ENCODE peak calls at places on chromosomes 6 and 20, in four cellular contexts. R is hepatocyte, J is fibroblast of lung, C is uterus. Y is an unnamed sample. For H3K36me3, the result is how much of the 10 kb centered on the place peaks cover.

GRCh38 chr20:56592817-56593216 is 36.3 kb upstream of the TFAP2C start:
- DNase-seq in R (no peak), J (no peak), C (no peak), Y (no peak)

GRCh38 chr6:29531668-29532067 is 27.9 kb downstream of the UBD start:
- DNase-seq in R (no peak), J (no peak), C (no peak), Y (no peak)

GRCh38 chr6:46269447-46270229 is 98.9 kb upstream of the ENPP5 start:
- DNase-seq in J (no peak), R (no peak), C (peak), Y (no peak)

GRCh38 chr6:142857609-142858195 is 87.3 kb downstream of the HIVEP2 start:
- DNase-seq in J (no peak), R (no peak), C (no peak), Y (no peak)

GRCh38 chr20:17614176-17614811 is 44.4 kb downstream of the DSTN start:
- DNase-seq in C (peak), J (peak), R (peak), Y (no peak)

GRCh38 chr6:139257821-139258398 is 33.9 kb downstream of the TXLNB start:
- DNase-seq in R (no peak), C (no peak), J (no peak), Y (no peak)

GRCh38 chr6:89079611-89080213 is 839 bp upstream of the PNRC1 start:
- DNase-seq in J (peak), R (peak), C (peak), Y (no peak)

GRCh38 chr20:61696181-61696735 is 369.4 kb downstream of the TAF4 start:
- DNase-seq in R (no peak), J (no peak), C (no peak), Y (no peak)

GRCh38 chr6:36204068-36204753 is 7.7 kb downstream of the BRPF3 start:
- DNase-seq in R (no peak), C (no peak), J (no peak), Y (no peak)

GRCh38 chr20:53834044-53834442 is 236.4 kb downstream of the BCAS1 start:
- DNase-seq in R (no peak), J (peak), C (no peak), Y (no peak)

GRCh38 chr6:149474108-149474935 is 10.5 kb downstream of the ZC3H12D start:
- DNase-seq in R (no peak), J (no peak), C (no peak), Y (no peak)

GRCh38 chr20:1975251-1975650 is 18.6 kb downstream of the PDYN start:
- DNase-seq in R (no peak), C (no peak), J (no peak), Y (no peak)

GRCh38 chr6:31307669-31308049 is 35.8 kb upstream of the HLA-C start:
- DNase-seq in C (no peak), R (no peak), J (no peak), Y (no peak)

GRCh38 chr20:49230021-49230420 is 10.8 kb downstream of the DDX27 start:
- DNase-seq in R (no peak), C (no peak), J (no peak), Y (no peak)

GRCh38 chr20:7540923-7541322 is 399.3 kb downstream of the HAO1 start:
- DNase-seq in R (no peak), C (no peak), J (peak), Y (no peak)

GRCh38 chr20:51221791-51222408 is 199.0 kb upstream of the KCNG1 start:
- DNase-seq in C (no peak), J (no peak), R (peak), Y (no peak)

GRCh38 chr20:4225778-4226177 is 210.4 kb upstream of the RNF24 start:
- DNase-seq in C (peak), R (peak), J (peak), Y (peak)

GRCh38 chr6:80454661-80455365 is 348.3 kb downstream of the BCKDHB start:
- DNase-seq in C (no peak), J (peak), R (no peak), Y (no peak)

GRCh38 chr6:105849741-105850140 is 236.4 kb upstream of the PRDM1 start:
- DNase-seq in R (no peak), C (no peak), J (peak), Y (no peak)

GRCh38 chr6:149450679-149451360 is 34.0 kb downstream of the ZC3H12D start:
- DNase-seq in J (peak), R (peak), C (no peak), Y (no peak)

GRCh38 chr6:8579372-8579771 is 144.0 kb upstream of the SLC35B3 start:
- DNase-seq in J (peak), C (no peak), R (no peak), Y (no peak)

GRCh38 chr6:106642476-106642875 is 13.1 kb downstream of the QRSL1 start:
- DNase-seq in J (no peak), R (no peak), C (no peak), Y (no peak)

GRCh38 chr6:63635165-63635562 is 438 bp upstream of the PHF3 start:
- DNase-seq in C (no peak), J (no peak), R (no peak), Y (no peak)

GRCh38 chr6:137493218-137494038 is 766 bp downstream of the OLIG3 start:
- DNase-seq in R (no peak), J (no peak), C (no peak), Y (no peak)

GRCh38 chr20:59192533-59192896 is 28.9 kb downstream of the ZNF831 start:
- DNase-seq in J (no peak), C (no peak), R (no peak), Y (no peak)

GRCh38 chr20:25083773-25084615 is 2.1 kb upstream of the VSX1 start:
- DNase-seq in J (no peak), C (no peak), R (peak), Y (no peak)

GRCh38 chr20:10060223-10060622 is 25.4 kb downstream of the ANKEF1 start:
- DNase-seq in J (peak), R (no peak), C (no peak), Y (no peak)

GRCh38 chr6:15431762-15432495 is 186.1 kb downstream of the JARID2 start:
- DNase-seq in C (no peak), J (peak), R (peak), Y (no peak)

GRCh38 chr6:7726416-7727149 is 684 bp downstream of the BMP6 start:
- DNase-seq in C (no peak), R (peak), J (no peak), Y (no peak)

GRCh38 chr20:45432294-45432693 is 16.4 kb downstream of the PIGT start:
- DNase-seq in J (no peak), R (no peak), C (no peak), Y (no peak)

GRCh38 chr6:51893356-51893755 is 194.1 kb downstream of the PKHD1 start:
- DNase-seq in C (no peak), J (peak), R (no peak), Y (peak)

GRCh38 chr20:62829231-62830230 is 12.7 kb downstream of the COL9A3 start:
- DNase-seq in R (no peak), C (no peak), J (no peak), Y (no peak)

GRCh38 chr6:49666480-49666879 is 29.8 kb upstream of the RHAG start:
- DNase-seq in J (no peak), R (no peak), C (no peak), Y (no peak)

GRCh38 chr20:62679978-62680589 is 28.6 kb upstream of the NTSR1 start:
- DNase-seq in R (no peak), J (no peak), C (no peak), Y (no peak)

GRCh38 chr20:24781061-24781980 is 167.7 kb upstream of the CST7 start:
- DNase-seq in J (peak), C (no peak), R (peak), Y (no peak)

DNA sequence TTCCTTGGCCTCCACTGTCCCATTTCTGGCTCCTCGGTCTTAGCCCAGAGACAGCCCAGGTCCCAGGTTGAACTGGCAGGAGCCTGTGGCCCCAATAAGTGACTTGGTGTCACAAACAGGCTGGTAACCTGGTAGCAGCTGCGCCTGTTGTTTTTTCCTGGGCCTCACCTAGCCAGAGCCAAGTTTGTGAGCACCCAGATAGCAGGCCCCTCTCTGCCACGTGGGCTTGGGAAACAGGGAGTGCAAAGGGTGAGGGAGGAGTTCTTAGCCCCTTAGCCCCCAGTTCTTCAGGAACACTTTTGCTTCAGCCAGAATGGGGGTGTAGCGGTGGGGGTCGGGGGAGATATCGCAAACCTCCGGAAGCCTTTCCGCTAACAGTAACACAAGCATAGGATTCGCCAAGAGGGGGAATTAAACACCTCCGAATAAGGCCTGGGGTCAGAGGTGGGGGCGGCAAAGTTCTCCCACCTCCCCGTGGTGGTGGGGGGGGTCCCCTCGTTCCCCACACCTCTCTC is 760 bp downstream of the C6orf132 start:
- DNase-seq in C (no peak), J (no peak), R (peak), Y (no peak)
- H3K4me3 ChIP-seq in C (no peak), J (peak), R (peak), Y (peak)

GRCh38 chr20:43057317-43057716 is 132.4 kb downstream of the PTPRT start:
- DNase-seq in J (no peak), R (no peak), C (no peak), Y (no peak)
- TF ChIP-seq CTCF in J (no peak), R (no peak), C (no peak), Y (no peak)

DNA sequence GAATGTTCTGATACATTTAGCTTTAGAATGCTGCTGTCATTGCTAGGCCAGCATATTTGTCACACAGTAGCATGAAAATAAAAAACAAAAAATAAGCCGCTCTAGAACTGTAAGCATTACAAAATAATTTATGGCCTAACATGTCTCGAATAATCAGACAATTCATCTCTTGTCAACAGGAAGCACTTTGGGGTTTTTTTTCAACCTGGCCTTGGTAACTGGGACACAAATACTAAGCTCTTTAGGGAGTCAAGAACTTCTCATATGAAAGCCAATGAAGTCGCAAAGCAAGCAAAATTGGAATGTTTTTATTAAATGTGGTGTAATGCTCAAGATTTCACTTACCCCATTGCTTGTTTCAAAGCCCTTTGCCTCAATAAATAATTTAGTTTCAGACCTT is 115.8 kb downstream of the PHACTR1 start:
- DNase-seq in J (no peak), R (no peak), C (no peak), Y (no peak)
- H3K36me3 ChIP-seq in J (under half), R (under half), C (under half), Y (under half)

DNA sequence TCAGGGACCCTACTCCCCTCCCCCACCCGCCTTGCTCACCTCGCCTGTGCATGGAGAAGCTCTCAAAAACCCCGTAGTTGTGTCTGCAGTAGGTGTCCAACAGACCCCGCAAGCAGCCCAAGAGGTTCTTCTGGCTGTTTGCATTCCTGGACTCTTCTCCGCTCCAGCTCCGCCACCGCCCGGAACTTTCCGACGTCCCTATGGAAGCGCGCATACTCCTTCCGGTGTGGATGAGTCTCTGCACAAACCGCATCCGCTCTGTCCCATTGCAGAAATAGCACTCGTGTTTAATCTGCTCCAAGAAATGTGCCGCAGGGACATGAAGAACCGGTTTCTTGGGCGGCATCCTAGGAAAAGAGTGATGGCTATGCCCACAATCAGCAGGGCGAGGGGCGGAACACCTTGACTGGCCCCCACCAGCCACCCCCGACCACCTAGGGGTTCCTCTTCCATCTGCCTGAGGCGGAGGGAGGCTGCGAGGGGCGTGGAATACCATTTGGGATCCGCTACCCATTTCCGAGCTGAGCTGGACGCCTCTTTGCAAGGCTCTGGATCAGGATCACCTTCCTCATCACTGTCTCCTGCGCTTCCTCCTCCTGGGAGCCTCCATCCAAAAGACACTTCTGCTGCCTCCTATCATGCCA is 20.2 kb downstream of the HLA-DRA start:
- DNase-seq in J (no peak), R (no peak), C (no peak), Y (no peak)
- H3K4me3 ChIP-seq in J (peak), R (no peak), C (no peak), Y (peak)

DNA sequence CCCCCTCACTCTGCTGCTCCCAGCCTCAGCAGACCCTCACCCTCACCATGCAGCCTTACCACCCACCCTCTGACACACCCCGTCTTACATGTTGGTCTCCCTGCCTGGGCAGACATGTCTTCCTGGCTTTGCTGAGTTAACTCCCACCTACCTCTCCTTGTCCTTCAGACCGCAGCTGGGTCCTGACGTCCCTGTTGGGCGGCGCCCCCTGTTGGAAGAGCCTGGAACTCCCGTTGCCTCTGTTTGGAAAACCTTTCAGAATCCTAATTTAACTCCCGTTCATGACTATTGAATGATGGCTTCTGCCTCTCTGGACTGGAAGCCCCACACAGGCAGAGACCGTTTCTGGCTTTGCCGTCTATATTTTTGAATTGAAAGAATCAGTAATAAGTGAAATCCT is 245.1 kb downstream of the MYLK4 start:
- DNase-seq in R (no peak), C (no peak), J (no peak), Y (no peak)
- TF ChIP-seq CTCF in R (peak), C (no peak), J (peak), Y (peak)

GRCh38 chr20:63940472-63941266 is 15.5 kb downstream of the UCKL1 start:
- DNase-seq in C (no peak), R (no peak), J (no peak), Y (no peak)
- H3K36me3 ChIP-seq in C (under half), R (under half), J (under half), Y (under half)

GRCh38 chr6:108175176-108175591 is 9.4 kb downstream of the NR2E1 start:
- DNase-seq in R (no peak), C (no peak), J (no peak), Y (no peak)

GRCh38 chr6:108174371-108175175 is 8.8 kb downstream of the NR2E1 start:
- DNase-seq in C (no peak), R (peak), J (peak), Y (no peak)

GRCh38 chr6:108171918-108172516 is 6.2 kb downstream of the NR2E1 start:
- DNase-seq in C (no peak), J (no peak), R (no peak), Y (no peak)

GRCh38 chr6:108176281-108177089 is 10.7 kb downstream of the NR2E1 start:
- DNase-seq in C (no peak), R (no peak), J (no peak), Y (no peak)

GRCh38 chr6:108175592-108176279 is 9.9 kb downstream of the NR2E1 start:
- DNase-seq in J (no peak), R (no peak), C (no peak), Y (no peak)
- H3K4me3 ChIP-seq in J (no peak), R (no peak), C (no peak), Y (no peak)

GRCh38 chr6:81753709-81754678 is 1.5 kb upstream of the TENT5A start:
- DNase-seq in J (peak), C (peak), R (peak), Y (no peak)

GRCh38 chr6:81754906-81755305 is 2.4 kb upstream of the TENT5A start:
- DNase-seq in R (no peak), J (no peak), C (no peak), Y (no peak)

GRCh38 chr6:81751388-81752083 is 945 bp downstream of the TENT5A start:
- DNase-seq in C (peak), J (peak), R (peak), Y (no peak)

GRCh38 chr6:81752084-81752968 is at the start of gene TENT5A:
- DNase-seq in C (peak), R (peak), J (peak), Y (peak)

GRCh38 chr6:81752969-81753708 is 658 bp upstream of the TENT5A start:
- DNase-seq in R (peak), J (peak), C (peak), Y (peak)
- TF ChIP-seq CTCF in R (no peak), J (peak), C (no peak), Y (peak)

GRCh38 chr20:35738410-35739179 is 3.5 kb downstream of the RBM39 start:
- DNase-seq in R (no peak), C (no peak), J (no peak), Y (no peak)

GRCh38 chr20:35734777-35735649 is 7.0 kb downstream of the RBM39 start:
- DNase-seq in R (no peak), J (no peak), C (no peak), Y (no peak)

GRCh38 chr20:35734374-35734773 is 7.7 kb downstream of the RBM39 start:
- DNase-seq in C (no peak), R (no peak), J (no peak), Y (no peak)

GRCh38 chr20:35737865-35738333 is 4.2 kb downstream of the RBM39 start:
- DNase-seq in J (no peak), C (no peak), R (no peak), Y (no peak)

GRCh38 chr20:35735828-35736470 is 6.1 kb downstream of the RBM39 start:
- DNase-seq in R (no peak), C (no peak), J (no peak), Y (no peak)
- H3K36me3 ChIP-seq in R (under half), C (under half), J (under half), Y (under half)

GRCh38 chr6:25882066-25882496 is 8.0 kb upstream of the SLC17A3 start:
- DNase-seq in R (peak), C (no peak), J (no peak), Y (no peak)
- H3K4me3 ChIP-seq in R (no peak), C (no peak), J (no peak), Y (no peak)